ENCODE peak calls at places on chromosome 16, in four cellular contexts. T is stomach, Q is progenitor cell of endocrine pancreas, I is GM12891. F is an unnamed sample.

GRCh38 chr16:56267888-56268287 is 76.6 kb downstream of the GNAO1 start:
- DNase-seq in T (no peak), Q (no peak), I (no peak), F (no peak)

GRCh38 chr16:1740234-1740633 is 31.1 kb downstream of the NME3 start:
- DNase-seq in T (no peak), Q (no peak), I (no peak), F (no peak)

GRCh38 chr16:47142469-47143328 is 1.0 kb downstream of the NETO2 start:
- DNase-seq in T (peak; percentile 29), Q (peak; percentile 36), I (peak; percentile 23), F (no peak)

GRCh38 chr16:1159325-1159972 is 6.5 kb downstream of the CACNA1H start:
- DNase-seq in T (no peak), Q (no peak), I (no peak), F (no peak)

GRCh38 chr16:3792472-3793012 is 75.2 kb upstream of the TRAP1 start:
- DNase-seq in T (no peak), Q (no peak), I (no peak), F (no peak)

GRCh38 chr16:19700319-19700781 is 17.7 kb downstream of the KNOP1 start:
- DNase-seq in T (no peak), Q (no peak), I (no peak), F (no peak)

GRCh38 chr16:77788196-77789084 is at the start of gene VAT1L:
- DNase-seq in T (no peak), Q (no peak), I (peak; percentile 29), F (no peak)

GRCh38 chr16:23966577-23966976 is 130.8 kb downstream of the PRKCB start:
- DNase-seq in T (no peak), Q (no peak), I (no peak), F (no peak)

GRCh38 chr16:83989300-83989699 is 21.3 kb downstream of the NECAB2 start:
- DNase-seq in T (no peak), Q (no peak), I (no peak), F (no peak)

GRCh38 chr16:819336-819735 is 18.8 kb upstream of the GNG13 start:
- DNase-seq in T (no peak), Q (no peak), I (no peak), F (no peak)